ENCODE peak calls at places on chromosome X, in five cellular contexts. One of them, this sample, is unnamed.

GRCh38 chrX:10557166-10557565 is 63.2 kb downstream of the MID1 start:
- DNase-seq in A549: no peak
- DNase-seq in IMR-90: no peak
- DNase-seq in K562: no peak
- DNase-seq in HepG2: no peak
- DNase-seq in this sample: no peak

GRCh38 chrX:19566359-19567141 is 51.2 kb upstream of the MAP3K15 start:
- DNase-seq in A549: no peak
- DNase-seq in HepG2: peak; percentile 65
- DNase-seq in IMR-90: peak; percentile 69
- DNase-seq in K562: no peak
- DNase-seq in this sample: peak; percentile 24

GRCh38 chrX:111917591-111917990 is 41.6 kb downstream of the TRPC5OS start:
- DNase-seq in K562: no peak
- DNase-seq in A549: no peak
- DNase-seq in HepG2: no peak
- DNase-seq in IMR-90: no peak
- DNase-seq in this sample: no peak

GRCh38 chrX:24513416-24513815 is 48.3 kb downstream of the PDK3 start:
- DNase-seq in HepG2: no peak
- DNase-seq in K562: no peak
- DNase-seq in IMR-90: no peak
- DNase-seq in A549: no peak
- DNase-seq in this sample: peak; percentile 63

GRCh38 chrX:1809581-1809980 is 194.7 kb downstream of the ASMT start:
- DNase-seq in K562: no peak
- DNase-seq in IMR-90: no peak
- DNase-seq in HepG2: no peak
- DNase-seq in A549: no peak
- DNase-seq in this sample: no peak

GRCh38 chrX:30301977-30302376 is 7.2 kb downstream of the NR0B1 start:
- DNase-seq in HepG2: no peak
- DNase-seq in A549: peak; percentile 30
- DNase-seq in K562: no peak
- DNase-seq in IMR-90: peak; percentile 43
- DNase-seq in this sample: no peak

GRCh38 chrX:70998402-70999027 is 67.6 kb upstream of the SLC7A3 start:
- DNase-seq in A549: peak; percentile 54
- DNase-seq in IMR-90: peak; percentile 47
- DNase-seq in HepG2: peak; percentile 37
- DNase-seq in K562: peak; percentile 67
- DNase-seq in this sample: no peak

GRCh38 chrX:118657413-118657812 is 70.0 kb upstream of the IL13RA1 start:
- DNase-seq in A549: no peak
- DNase-seq in IMR-90: no peak
- DNase-seq in K562: no peak
- DNase-seq in HepG2: no peak
- DNase-seq in this sample: no peak

GRCh38 chrX:100410901-100411801 is 1.1 kb upstream of the PCDH19 start:
- DNase-seq in IMR-90: no peak
- DNase-seq in K562: no peak
- DNase-seq in A549: no peak
- DNase-seq in HepG2: no peak
- DNase-seq in this sample: no peak

GRCh38 chrX:111822191-111822590 is 53.8 kb upstream of the TRPC5OS start:
- DNase-seq in A549: no peak
- DNase-seq in IMR-90: no peak
- DNase-seq in HepG2: no peak
- DNase-seq in K562: no peak
- DNase-seq in this sample: no peak

GRCh38 chrX:21683910-21684309 is 25.8 kb upstream of the KLHL34 start:
- DNase-seq in HepG2: no peak
- DNase-seq in K562: no peak
- DNase-seq in A549: no peak
- DNase-seq in IMR-90: peak; percentile 74
- DNase-seq in this sample: no peak

GRCh38 chrX:109268340-109268739 is 213.5 kb downstream of the GUCY2F start:
- DNase-seq in HepG2: no peak
- DNase-seq in K562: no peak
- DNase-seq in IMR-90: no peak
- DNase-seq in A549: no peak
- DNase-seq in this sample: no peak

GRCh38 chrX:122770581-122770980 is 413.5 kb upstream of the GRIA3 start:
- DNase-seq in A549: no peak
- DNase-seq in HepG2: no peak
- DNase-seq in IMR-90: no peak
- DNase-seq in K562: no peak
- DNase-seq in this sample: no peak

GRCh38 chrX:14779589-14779988 is 93.3 kb downstream of the FANCB start:
- DNase-seq in A549: no peak
- DNase-seq in IMR-90: no peak
- DNase-seq in K562: no peak
- DNase-seq in HepG2: no peak
- DNase-seq in this sample: no peak

GRCh38 chrX:41559235-41559634 is 112.1 kb downstream of the NYX start:
- DNase-seq in HepG2: no peak
- DNase-seq in IMR-90: no peak
- DNase-seq in K562: no peak
- DNase-seq in A549: no peak
- DNase-seq in this sample: no peak

GRCh38 chrX:68112321-68112720 is 321.0 kb downstream of the OPHN1 start:
- DNase-seq in HepG2: no peak
- DNase-seq in K562: no peak
- DNase-seq in IMR-90: peak; percentile 44
- DNase-seq in A549: no peak
- DNase-seq in this sample: no peak

GRCh38 chrX:93874554-93874953 is 200.5 kb downstream of the FAM133A start:
- DNase-seq in IMR-90: no peak
- DNase-seq in HepG2: peak; percentile 1
- DNase-seq in K562: peak; percentile 22
- DNase-seq in A549: peak; percentile 11
- DNase-seq in this sample: no peak

GRCh38 chrX:41022579-41022978 is 62.7 kb upstream of the USP9X start:
- DNase-seq in HepG2: peak; percentile 83
- DNase-seq in IMR-90: peak; percentile 38
- DNase-seq in K562: no peak
- DNase-seq in A549: peak; percentile 63
- DNase-seq in this sample: no peak

GRCh38 chrX:118373538-118373937 is 27.6 kb downstream of the WDR44 start:
- DNase-seq in IMR-90: no peak
- DNase-seq in HepG2: peak; percentile 30
- DNase-seq in A549: no peak
- DNase-seq in K562: no peak
- DNase-seq in this sample: no peak

GRCh38 chrX:57286507-57287251 is at the start of gene FAAH2:
- DNase-seq in K562: peak; percentile 37
- DNase-seq in A549: peak; percentile 30
- DNase-seq in HepG2: peak; percentile 57
- DNase-seq in IMR-90: no peak
- DNase-seq in this sample: peak; percentile 23

GRCh38 chrX:12319012-12319519 is 180.8 kb downstream of the FRMPD4 start:
- DNase-seq in K562: no peak
- DNase-seq in IMR-90: no peak
- DNase-seq in A549: peak; percentile 16
- DNase-seq in HepG2: no peak
- DNase-seq in this sample: no peak

GRCh38 chrX:10615931-10616780 is 4.2 kb downstream of the MID1 start:
- DNase-seq in HepG2: no peak
- DNase-seq in A549: peak; percentile 73
- DNase-seq in K562: peak; percentile 50
- DNase-seq in IMR-90: peak; percentile 58
- DNase-seq in this sample: no peak

GRCh38 chrX:130120321-130120731 is 10.0 kb upstream of the ELF4 start:
- DNase-seq in A549: no peak
- DNase-seq in HepG2: no peak
- DNase-seq in IMR-90: no peak
- DNase-seq in K562: peak; percentile 40
- DNase-seq in this sample: no peak

GRCh38 chrX:48508400-48509244 is at the start of gene PORCN:
- DNase-seq in A549: peak; percentile 58
- DNase-seq in HepG2: peak; percentile 35
- DNase-seq in IMR-90: peak; percentile 35
- DNase-seq in K562: peak; percentile 88
- DNase-seq in this sample: peak; percentile 33

GRCh38 chrX:48507246-48507645 is 1.5 kb upstream of the PORCN start:
- DNase-seq in A549: no peak
- DNase-seq in K562: no peak
- DNase-seq in IMR-90: no peak
- DNase-seq in HepG2: no peak
- DNase-seq in this sample: no peak

GRCh38 chrX:48509245-48509590 is 426 bp downstream of the PORCN start:
- DNase-seq in A549: no peak
- DNase-seq in HepG2: no peak
- DNase-seq in K562: no peak
- DNase-seq in IMR-90: no peak
- DNase-seq in this sample: no peak

GRCh38 chrX:48511561-48511960 is 2.8 kb downstream of the PORCN start:
- DNase-seq in IMR-90: no peak
- DNase-seq in HepG2: no peak
- DNase-seq in A549: peak; percentile 36
- DNase-seq in K562: no peak
- DNase-seq in this sample: no peak

DNA sequence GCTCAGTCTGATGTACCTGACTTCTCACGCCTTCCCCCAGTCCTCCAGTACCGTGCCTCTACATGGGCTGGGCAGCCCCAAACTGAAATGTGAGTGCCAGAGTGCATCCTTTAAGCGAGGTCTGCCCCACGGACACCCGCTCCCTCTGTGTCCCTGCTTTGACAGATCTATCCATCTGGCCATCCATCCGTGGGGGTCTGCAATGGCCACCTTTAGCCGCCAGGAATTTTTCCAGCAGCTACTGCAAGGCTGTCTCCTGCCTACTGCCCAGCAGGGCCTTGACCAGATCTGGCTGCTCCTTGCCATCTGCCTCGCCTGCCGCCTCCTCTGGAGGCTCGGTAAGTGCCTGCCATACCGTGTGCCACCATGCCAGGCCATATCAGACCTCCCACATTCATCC is 827 bp downstream of the PORCN start:
- DNase-seq in HepG2: no peak
- DNase-seq in A549: no peak
- DNase-seq in K562: no peak
- DNase-seq in IMR-90: no peak
- DNase-seq in this sample: no peak
- H3K4me3 ChIP-seq in HepG2: peak overlapping the region; percentile 77
- H3K4me3 ChIP-seq in A549: peak overlapping the region; percentile 81
- H3K4me3 ChIP-seq in K562: no peak overlapping the region
- H3K4me3 ChIP-seq in IMR-90: peak overlapping the region; percentile 96
- H3K4me3 ChIP-seq in this sample: peak overlapping the region; percentile 79

GRCh38 chrX:17591741-17592110 is 145.6 kb upstream of the SCML1 start:
- DNase-seq in A549: no peak
- DNase-seq in IMR-90: peak; percentile 81
- DNase-seq in K562: no peak
- DNase-seq in HepG2: no peak
- DNase-seq in this sample: no peak
- TF ChIP-seq CEBPB in A549: no peak
- TF ChIP-seq CEBPB in IMR-90: peak; percentile 61
- TF ChIP-seq CEBPB in K562: no peak
- TF ChIP-seq CEBPB in HepG2: no peak
- TF ChIP-seq CEBPB in this sample: no peak

DNA sequence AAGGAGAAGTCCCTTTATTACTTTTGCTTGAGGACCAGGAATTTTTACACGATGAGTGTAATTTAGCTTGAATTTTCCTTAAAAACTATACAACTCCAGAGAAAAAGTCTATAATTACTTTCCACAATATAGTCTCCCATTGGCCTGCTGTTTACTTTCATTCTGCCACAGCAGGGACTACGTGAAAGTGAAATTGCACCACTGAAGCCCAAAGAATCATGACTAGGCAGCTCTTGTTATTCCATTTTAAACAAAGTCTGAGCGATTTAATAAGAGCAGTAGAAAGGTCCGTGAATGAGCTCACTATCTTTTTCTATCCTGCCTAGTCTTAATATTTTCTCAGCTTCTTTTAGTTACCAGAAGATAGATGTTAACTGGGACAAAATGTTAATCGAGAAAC is 68.6 kb downstream of the ADGRG4 start:
- DNase-seq in HepG2: no peak
- DNase-seq in A549: no peak
- DNase-seq in IMR-90: no peak
- DNase-seq in K562: no peak
- DNase-seq in this sample: no peak
- TF ChIP-seq BHLHE40 in HepG2: no peak
- TF ChIP-seq BHLHE40 in A549: no peak
- TF ChIP-seq BHLHE40 in IMR-90: no peak
- TF ChIP-seq BHLHE40 in K562: no peak
- TF ChIP-seq BHLHE40 in this sample: no peak

GRCh38 chrX:47232803-47233332 is at the start of gene USP11:
- DNase-seq in A549: peak; percentile 63
- DNase-seq in IMR-90: peak; percentile 51
- DNase-seq in K562: peak; percentile 65
- DNase-seq in HepG2: peak; percentile 47
- DNase-seq in this sample: no peak

GRCh38 chrX:47233333-47234113 is 714 bp downstream of the USP11 start:
- DNase-seq in IMR-90: peak; percentile 97
- DNase-seq in A549: peak; percentile 99
- DNase-seq in HepG2: peak; percentile 89
- DNase-seq in K562: peak; percentile 95
- DNase-seq in this sample: peak; percentile 87

GRCh38 chrX:47230136-47230868 is 2.5 kb upstream of the USP11 start:
- DNase-seq in K562: no peak
- DNase-seq in IMR-90: no peak
- DNase-seq in HepG2: no peak
- DNase-seq in A549: no peak
- DNase-seq in this sample: no peak

GRCh38 chrX:47231167-47231566 is 1.6 kb upstream of the USP11 start:
- DNase-seq in IMR-90: no peak
- DNase-seq in K562: no peak
- DNase-seq in HepG2: no peak
- DNase-seq in A549: no peak
- DNase-seq in this sample: no peak

GRCh38 chrX:47232197-47232802 is 509 bp upstream of the USP11 start:
- DNase-seq in A549: no peak
- DNase-seq in K562: no peak
- DNase-seq in HepG2: no peak
- DNase-seq in IMR-90: no peak
- DNase-seq in this sample: no peak
- H3K4me3 ChIP-seq in A549: peak overlapping the region; percentile 85
- H3K4me3 ChIP-seq in K562: peak overlapping the region; percentile 65
- H3K4me3 ChIP-seq in HepG2: peak overlapping the region; percentile 69
- H3K4me3 ChIP-seq in IMR-90: peak overlapping the region; percentile 83
- H3K4me3 ChIP-seq in this sample: peak overlapping the region; percentile 50

GRCh38 chrX:42976729-42977366 is 198.9 kb upstream of the PPP1R2C start:
- DNase-seq in HepG2: no peak
- DNase-seq in IMR-90: no peak
- DNase-seq in K562: peak; percentile 10
- DNase-seq in A549: peak; percentile 18
- DNase-seq in this sample: no peak
- TF ChIP-seq CEBPB in HepG2: no peak
- TF ChIP-seq CEBPB in IMR-90: no peak
- TF ChIP-seq CEBPB in K562: peak; percentile 81
- TF ChIP-seq CEBPB in A549: no peak
- TF ChIP-seq CEBPB in this sample: no peak

This sample was measured in GM12878.